ENCODE peak calls at places on chromosome 16, in four cellular contexts. One of them, this sample, is unnamed.

GRCh38 chr16:626787-627457 is 3.9 kb upstream of the WFIKKN1 start:
- DNase-seq in activated CD4-positive, CD25-positive, alpha-beta regulatory T cell: no peak
- DNase-seq in amniotic stem cell: peak; percentile 96
- DNase-seq in GDM1: no peak
- DNase-seq in this sample: no peak

GRCh38 chr16:69937465-69937951 is 13.6 kb upstream of the CLEC18A start:
- DNase-seq in activated CD4-positive, CD25-positive, alpha-beta regulatory T cell: no peak
- DNase-seq in amniotic stem cell: no peak
- DNase-seq in GDM1: no peak
- DNase-seq in this sample: no peak

GRCh38 chr16:30953511-30954124 is 3.9 kb upstream of the SETD1A start:
- DNase-seq in activated CD4-positive, CD25-positive, alpha-beta regulatory T cell: peak; percentile 17
- DNase-seq in amniotic stem cell: peak; percentile 53
- DNase-seq in GDM1: peak; percentile 64
- DNase-seq in this sample: no peak

GRCh38 chr16:11627292-11627663 is 40.6 kb upstream of the LITAF start:
- DNase-seq in activated CD4-positive, CD25-positive, alpha-beta regulatory T cell: no peak
- DNase-seq in amniotic stem cell: no peak
- DNase-seq in GDM1: no peak
- DNase-seq in this sample: no peak

GRCh38 chr16:83137326-83137770 is 510.6 kb downstream of the CDH13 start:
- DNase-seq in activated CD4-positive, CD25-positive, alpha-beta regulatory T cell: no peak
- DNase-seq in amniotic stem cell: no peak
- DNase-seq in GDM1: no peak
- DNase-seq in this sample: no peak

GRCh38 chr16:67936876-67937605 is 391 bp upstream of the PSMB10 start:
- DNase-seq in activated CD4-positive, CD25-positive, alpha-beta regulatory T cell: no peak
- DNase-seq in amniotic stem cell: no peak
- DNase-seq in GDM1: peak; percentile 64
- DNase-seq in this sample: no peak

GRCh38 chr16:87854907-87855683 is 14.2 kb downstream of the SLC7A5 start:
- DNase-seq in activated CD4-positive, CD25-positive, alpha-beta regulatory T cell: no peak
- DNase-seq in amniotic stem cell: no peak
- DNase-seq in GDM1: no peak
- DNase-seq in this sample: no peak

GRCh38 chr16:30409125-30410060 is 2.0 kb downstream of the ZNF771 start:
- DNase-seq in activated CD4-positive, CD25-positive, alpha-beta regulatory T cell: peak; percentile 94
- DNase-seq in amniotic stem cell: peak; percentile 73
- DNase-seq in GDM1: peak; percentile 77
- DNase-seq in this sample: no peak

GRCh38 chr16:57141822-57142631 is 43.8 kb downstream of the PSME3IP1 start:
- DNase-seq in activated CD4-positive, CD25-positive, alpha-beta regulatory T cell: no peak
- DNase-seq in amniotic stem cell: no peak
- DNase-seq in GDM1: peak; percentile 20
- DNase-seq in this sample: no peak

GRCh38 chr16:29915590-29916247 is 10.3 kb downstream of the KCTD13 start:
- DNase-seq in activated CD4-positive, CD25-positive, alpha-beta regulatory T cell: no peak
- DNase-seq in amniotic stem cell: no peak
- DNase-seq in GDM1: no peak
- DNase-seq in this sample: no peak

GRCh38 chr16:29791845-29792797 is 1.6 kb downstream of the KIF22 start:
- DNase-seq in activated CD4-positive, CD25-positive, alpha-beta regulatory T cell: no peak
- DNase-seq in amniotic stem cell: no peak
- DNase-seq in GDM1: no peak
- DNase-seq in this sample: no peak

This sample was measured in D721Med.